ENCODE peak calls at places on chromosomes 4 and X, in nine cellular contexts. Q, X, M, A, B, N, F, S and E are unnamed samples.

GRCh38 chrX:47321386-47321785 is 49.0 kb upstream of the ZNF157 start:
- DNase-seq in B (peak), S (no peak), A (no peak), X (peak), F (peak), M (no peak), Q (no peak), N (no peak), E (no peak)

GRCh38 chr4:53061467-53061866 is 199.3 kb downstream of the RASL11B start:
- DNase-seq in X (no peak), N (no peak), S (no peak), F (no peak), A (no peak), B (no peak), M (no peak), Q (no peak), E (no peak)

GRCh38 chr4:159010563-159011260 is 92.2 kb upstream of the RAPGEF2 start:
- DNase-seq in A (no peak), X (no peak), Q (no peak), N (peak), F (no peak), M (no peak), S (no peak), B (peak), E (no peak)

GRCh38 chrX:131792356-131792749 is 230.7 kb upstream of the STK26 start:
- DNase-seq in S (no peak), Q (peak), B (peak), N (no peak), F (no peak), M (no peak), A (peak), X (no peak), E (peak)

GRCh38 chr4:173572493-173573129 is 42.6 kb upstream of the HAND2 start:
- DNase-seq in N (no peak), M (no peak), B (no peak), F (no peak), S (no peak), A (no peak), Q (no peak), X (no peak), E (no peak)

GRCh38 chrX:19627081-19627480 is 111.8 kb upstream of the MAP3K15 start:
- DNase-seq in B (no peak), N (no peak), M (no peak), F (no peak), Q (no peak), X (no peak), S (no peak), A (no peak), E (no peak)

GRCh38 chr4:86840858-86841257 is 8.3 kb downstream of the SLC10A6 start:
- DNase-seq in Q (no peak), M (no peak), N (no peak), A (no peak), X (no peak), B (no peak), S (no peak), F (no peak), E (no peak)

GRCh38 chr4:122500852-122501501 is 44.5 kb upstream of the IL2 start:
- DNase-seq in N (no peak), F (peak), X (no peak), Q (no peak), S (no peak), M (no peak), A (no peak), B (no peak), E (no peak)

GRCh38 chr4:96175871-96176270 is 336.0 kb downstream of the PDHA2 start:
- DNase-seq in N (no peak), A (no peak), S (no peak), B (no peak), X (no peak), Q (no peak), M (no peak), F (no peak), E (no peak)

GRCh38 chrX:55451990-55452824 is at the start of gene MAGEH1:
- DNase-seq in A (peak), X (peak), N (peak), S (peak), M (no peak), Q (peak), B (peak), F (peak), E (no peak)

GRCh38 chr4:7295917-7296660 is 103.8 kb downstream of the SORCS2 start:
- DNase-seq in X (peak), S (no peak), F (peak), B (peak), Q (peak), A (no peak), N (no peak), M (peak), E (no peak)

GRCh38 chr4:5783486-5783885 is 72.5 kb downstream of the EVC start:
- DNase-seq in B (no peak), F (no peak), M (no peak), Q (no peak), N (no peak), X (no peak), S (no peak), A (no peak), E (no peak)

GRCh38 chr4:7156273-7157139 is 35.8 kb upstream of the SORCS2 start:
- DNase-seq in N (no peak), B (peak), F (no peak), S (no peak), X (peak), A (no peak), Q (peak), M (no peak), E (no peak)

GRCh38 chrX:8728932-8729331 is 3.0 kb downstream of the ANOS1 start:
- DNase-seq in S (no peak), M (no peak), N (no peak), A (no peak), X (no peak), B (no peak), Q (no peak), F (no peak), E (no peak)

GRCh38 chr4:105196523-105197145 is 50.0 kb downstream of the TET2 start:
- DNase-seq in N (no peak), F (peak), B (peak), Q (no peak), A (peak), M (peak), S (no peak), X (peak), E (no peak)

GRCh38 chr4:71052034-71052433 is 58.6 kb downstream of the DCK start:
- DNase-seq in X (no peak), A (no peak), M (no peak), F (no peak), Q (no peak), S (no peak), B (no peak), N (no peak), E (no peak)

GRCh38 chr4:115664285-115664684 is 550.9 kb upstream of the NDST4 start:
- DNase-seq in N (no peak), M (no peak), B (no peak), A (no peak), Q (peak), F (no peak), X (peak), S (no peak), E (no peak)

GRCh38 chr4:663438-664428 is 10.3 kb downstream of the ATP5ME start:
- DNase-seq in M (no peak), F (no peak), N (no peak), Q (peak), X (peak), S (no peak), A (no peak), B (no peak), E (no peak)

GRCh38 chr4:176967586-176967985 is 174.9 kb upstream of the VEGFC start:
- DNase-seq in X (peak), A (no peak), F (no peak), Q (no peak), N (no peak), S (no peak), M (no peak), B (no peak), E (no peak)

GRCh38 chr4:112515278-112516075 is 503 bp downstream of the NEUROG2 start:
- DNase-seq in A (no peak), B (peak), S (no peak), M (no peak), X (peak), F (peak), Q (peak), N (no peak), E (no peak)

GRCh38 chrX:72381439-72382198 is 75.9 kb upstream of the CITED1 start:
- DNase-seq in Q (no peak), M (no peak), S (no peak), N (peak), A (no peak), B (peak), X (no peak), F (no peak), E (no peak)

GRCh38 chrX:69618803-69619202 is 2.9 kb downstream of the EDA start:
- DNase-seq in F (no peak), M (no peak), Q (peak), B (peak), S (no peak), X (peak), A (no peak), N (peak), E (no peak)

GRCh38 chrX:131802836-131803626 is 220.1 kb upstream of the STK26 start:
- DNase-seq in B (peak), M (no peak), X (peak), S (no peak), Q (peak), F (peak), N (no peak), A (peak), E (no peak)

GRCh38 chr4:55791666-55792065 is 27.9 kb upstream of the EXOC1L start:
- DNase-seq in M (no peak), S (no peak), F (no peak), A (no peak), X (peak), Q (no peak), N (no peak), B (no peak), E (no peak)

GRCh38 chrX:132004728-132005127 is 18.4 kb upstream of the STK26 start:
- DNase-seq in Q (no peak), X (no peak), F (peak), A (no peak), N (no peak), M (no peak), B (no peak), S (no peak), E (no peak)

GRCh38 chrX:44733931-44734330 is 109.9 kb upstream of the DUSP21 start:
- DNase-seq in N (no peak), S (no peak), A (no peak), X (no peak), Q (no peak), B (no peak), F (no peak), M (no peak), E (no peak)

GRCh38 chr4:48085821-48086602 is 48.0 kb downstream of the TXK start:
- DNase-seq in X (no peak), Q (no peak), B (peak), S (no peak), A (no peak), N (no peak), M (no peak), F (no peak), E (no peak)

GRCh38 chr4:17155486-17155885 is 257.0 kb upstream of the LDB2 start:
- DNase-seq in N (no peak), X (no peak), A (no peak), S (no peak), F (no peak), B (no peak), Q (no peak), M (no peak), E (no peak)

GRCh38 chr4:127141857-127142256 is 490.9 kb upstream of the INTU start:
- DNase-seq in A (no peak), S (no peak), X (no peak), B (no peak), N (no peak), M (no peak), Q (no peak), F (no peak), E (no peak)

GRCh38 chr4:127145001-127145400 is 487.8 kb upstream of the INTU start:
- DNase-seq in S (no peak), A (no peak), M (no peak), F (no peak), B (no peak), X (no peak), Q (no peak), N (no peak), E (no peak)

GRCh38 chr4:127139788-127140286 is 492.9 kb upstream of the INTU start:
- DNase-seq in M (no peak), B (no peak), N (no peak), A (no peak), F (no peak), Q (no peak), S (no peak), X (no peak), E (no peak)

GRCh38 chr4:127140306-127140705 is 492.5 kb upstream of the INTU start:
- DNase-seq in X (no peak), N (no peak), B (peak), A (no peak), F (no peak), S (no peak), M (no peak), Q (no peak), E (no peak)

GRCh38 chr4:127143460-127144190 is 489.1 kb upstream of the INTU start:
- DNase-seq in X (no peak), M (no peak), S (no peak), Q (no peak), N (no peak), B (no peak), A (no peak), F (no peak), E (no peak)
- TF ChIP-seq REST in X (no peak), M (no peak), S (no peak), Q (no peak), N (no peak), B (no peak), A (no peak), F (no peak), E (no peak)

GRCh38 chr4:98110929-98111328 is 32.3 kb downstream of the STPG2 start:
- DNase-seq in M (no peak), Q (no peak), A (no peak), N (no peak), X (peak), B (no peak), F (no peak), S (no peak), E (no peak)
- H3K4me3 ChIP-seq in M (no peak), Q (no peak), A (no peak), N (no peak), X (no peak), B (no peak), F (no peak), S (no peak), E (no peak)

GRCh38 chr4:81470456-81471327 is 1.0 kb downstream of the RASGEF1B start:
- DNase-seq in B (no peak), M (no peak), Q (no peak), F (no peak), S (no peak), N (no peak), A (no peak), X (peak), E (no peak)

GRCh38 chr4:81472249-81473085 is 760 bp upstream of the RASGEF1B start:
- DNase-seq in X (peak), S (peak), Q (peak), N (peak), F (peak), A (peak), B (peak), M (no peak), E (no peak)

GRCh38 chr4:81473086-81473396 is 1.3 kb upstream of the RASGEF1B start:
- DNase-seq in X (no peak), B (no peak), N (no peak), M (no peak), S (no peak), F (no peak), A (no peak), Q (no peak), E (no peak)

GRCh38 chr4:81469774-81470455 is 1.8 kb downstream of the RASGEF1B start:
- DNase-seq in X (no peak), A (no peak), S (no peak), M (no peak), Q (no peak), B (no peak), N (no peak), F (no peak), E (no peak)

GRCh38 chr4:81471361-81472248 is at the start of gene RASGEF1B:
- DNase-seq in F (peak), A (peak), Q (peak), B (peak), M (no peak), N (peak), X (peak), S (peak), E (no peak)
- TF ChIP-seq REST in F (no peak), A (no peak), Q (no peak), B (no peak), M (no peak), N (no peak), X (no peak), S (no peak), E (no peak)

GRCh38 chr4:152072886-152073285 is 312.1 kb upstream of the GATB start:
- DNase-seq in B (no peak), F (no peak), X (no peak), M (no peak), A (no peak), N (no peak), S (no peak), Q (no peak), E (no peak)
- H3K4me3 ChIP-seq in B (no peak), F (no peak), X (no peak), M (no peak), A (no peak), N (no peak), S (no peak), Q (no peak), E (no peak)

GRCh38 chr4:108492816-108493595 is 127.4 kb upstream of the RPL34 start:
- DNase-seq in S (no peak), A (no peak), B (peak), M (peak), Q (peak), N (peak), F (peak), X (peak), E (no peak)
- TF ChIP-seq REST in S (no peak), A (no peak), B (no peak), M (no peak), Q (no peak), N (no peak), F (no peak), X (no peak), E (no peak)

GRCh38 chr4:37244583-37245390 is at the start of gene NWD2:
- DNase-seq in Q (peak), X (peak), A (no peak), M (no peak), F (no peak), N (no peak), S (no peak), B (no peak), E (no peak)
- H3K4me3 ChIP-seq in Q (no peak), X (peak), A (no peak), M (no peak), F (no peak), N (no peak), S (no peak), B (no peak), E (no peak)